ENCODE peak calls at places on chromosomes 4 and X, in ten cellular contexts. T, L, G, K, Z, H, S, C, F and B are unnamed samples.
A peak's percentile ranks its signal among the peaks of the same experiment; 100 is the strongest.

GRCh38 chr4:155042014-155042413 is 166.4 kb upstream of the NPY2R start:
- DNase-seq in T (no peak), L (no peak), G (no peak), K (no peak), Z (peak; percentile 8), H (no peak), S (no peak), C (no peak), F (no peak), B (no peak)

GRCh38 chr4:4880492-4880891 is 21.0 kb downstream of the MSX1 start:
- DNase-seq in T (no peak), L (no peak), G (no peak), K (no peak), Z (peak; percentile 22), H (no peak), S (no peak), C (no peak), F (no peak), B (no peak)

GRCh38 chrX:119870626-119871131 is 854 bp downstream of the RNF113A start:
- DNase-seq in T (no peak), L (no peak), G (no peak), K (no peak), Z (peak; percentile 22), H (no peak), S (no peak), C (no peak), F (no peak), B (no peak)

GRCh38 chr4:45215976-45216542 is 489.7 kb upstream of the GNPDA2 start:
- DNase-seq in T (no peak), L (no peak), G (no peak), K (no peak), Z (no peak), H (no peak), S (no peak), C (no peak), F (no peak), B (no peak)

GRCh38 chrX:1435241-1435900 is 17.3 kb downstream of the ASMTL start:
- DNase-seq in T (no peak), L (no peak), G (no peak), K (no peak), Z (no peak), H (no peak), S (no peak), C (peak; percentile 27), F (no peak), B (no peak)

GRCh38 chr4:112515278-112516075 is 503 bp downstream of the NEUROG2 start:
- DNase-seq in T (no peak), L (no peak), G (no peak), K (no peak), Z (peak; percentile 41), H (no peak), S (no peak), C (no peak), F (peak; percentile 79), B (no peak)

GRCh38 chr4:184732126-184732525 is 1.8 kb downstream of the CENPU start:
- DNase-seq in T (no peak), L (no peak), G (no peak), K (no peak), Z (no peak), H (no peak), S (no peak), C (no peak), F (no peak), B (no peak)

GRCh38 chr4:146488495-146489174 is 33.1 kb downstream of the SLC10A7 start:
- DNase-seq in T (no peak), L (no peak), G (no peak), K (no peak), Z (peak; percentile 73), H (no peak), S (no peak), C (no peak), F (no peak), B (no peak)

GRCh38 chr4:141099326-141099725 is 33.9 kb downstream of the RNF150 start:
- DNase-seq in T (no peak), L (peak; percentile 14), G (no peak), K (no peak), Z (peak; percentile 36), H (no peak), S (no peak), C (no peak), F (no peak), B (no peak)

GRCh38 chr4:142191901-142192300 is 555.5 kb downstream of the IL15 start:
- DNase-seq in T (no peak), L (peak; percentile 14), G (no peak), K (no peak), Z (no peak), H (no peak), S (no peak), C (no peak), F (no peak), B (no peak)

GRCh38 chr4:32789026-32789608 is 2068.9 kb downstream of the PCDH7 start:
- DNase-seq in T (peak; percentile 7), L (no peak), G (no peak), K (no peak), Z (peak; percentile 20), H (no peak), S (no peak), C (no peak), F (no peak), B (no peak)

GRCh38 chrX:70280573-70280972 is 1.4 kb upstream of the RAB41 start:
- DNase-seq in T (no peak), L (no peak), G (no peak), K (no peak), Z (no peak), H (no peak), S (no peak), C (no peak), F (no peak), B (no peak)

GRCh38 chr4:89737888-89738287 is 99.1 kb downstream of the SNCA start:
- DNase-seq in T (peak; percentile 33), L (peak; percentile 58), G (no peak), K (no peak), Z (no peak), H (no peak), S (no peak), C (no peak), F (no peak), B (no peak)

GRCh38 chrX:12895856-12896255 is 10.6 kb upstream of the TLR8 start:
- DNase-seq in T (no peak), L (no peak), G (no peak), K (no peak), Z (peak; percentile 4), H (no peak), S (no peak), C (no peak), F (no peak), B (no peak)

GRCh38 chrX:63754141-63754859 is 30.7 kb downstream of the ARHGEF9 start:
- DNase-seq in T (no peak), L (no peak), G (no peak), K (no peak), Z (peak; percentile 26), H (no peak), S (no peak), C (peak; percentile 44), F (no peak), B (no peak)

GRCh38 chrX:41522681-41523080 is 75.5 kb downstream of the NYX start:
- DNase-seq in T (no peak), L (no peak), G (no peak), K (no peak), Z (no peak), H (no peak), S (no peak), C (no peak), F (no peak), B (no peak)

GRCh38 chr4:8281519-8282133 is 12.1 kb downstream of the HTRA3 start:
- DNase-seq in T (no peak), L (peak; percentile 38), G (no peak), K (no peak), Z (peak; percentile 78), H (no peak), S (no peak), C (no peak), F (no peak), B (no peak)

GRCh38 chr4:1544861-1545275 is 138.6 kb upstream of the NKX1-1 start:
- DNase-seq in T (no peak), L (no peak), G (no peak), K (no peak), Z (no peak), H (no peak), S (no peak), C (no peak), F (no peak), B (no peak)

GRCh38 chr4:147969573-147969972 is 237.7 kb downstream of the ARHGAP10 start:
- DNase-seq in T (no peak), L (no peak), G (no peak), K (no peak), Z (no peak), H (no peak), S (no peak), C (no peak), F (no peak), B (no peak)

GRCh38 chrX:73977542-73978169 is 326.3 kb upstream of the ZCCHC13 start:
- DNase-seq in T (no peak), L (no peak), G (peak; percentile 1), K (no peak), Z (no peak), H (no peak), S (no peak), C (no peak), F (no peak), B (no peak)

GRCh38 chr4:181877329-181877848 is 365.8 kb upstream of the TENM3 start:
- DNase-seq in T (no peak), L (no peak), G (no peak), K (no peak), Z (peak; percentile 60), H (no peak), S (no peak), C (no peak), F (no peak), B (no peak)

GRCh38 chr4:7754565-7755262 is 184.9 kb downstream of the AFAP1 start:
- DNase-seq in T (no peak), L (no peak), G (no peak), K (no peak), Z (no peak), H (no peak), S (no peak), C (no peak), F (no peak), B (no peak)

GRCh38 chr4:3276961-3277360 is 15.9 kb upstream of the RGS12 start:
- DNase-seq in T (no peak), L (no peak), G (no peak), K (no peak), Z (peak; percentile 16), H (no peak), S (peak; percentile 53), C (peak; percentile 76), F (peak; percentile 23), B (no peak)

GRCh38 chrX:107726809-107727534 is 48.6 kb downstream of the TSC22D3 start:
- DNase-seq in T (no peak), L (no peak), G (no peak), K (no peak), Z (no peak), H (no peak), S (no peak), C (no peak), F (no peak), B (no peak)

GRCh38 chrX:41561045-41561444 is 113.9 kb downstream of the NYX start:
- DNase-seq in T (peak; percentile 51), L (peak; percentile 64), G (peak; percentile 52), K (no peak), Z (peak; percentile 92), H (no peak), S (no peak), C (no peak), F (no peak), B (no peak)

GRCh38 chr4:108118505-108118904 is 50.2 kb downstream of the LEF1 start:
- DNase-seq in T (no peak), L (no peak), G (no peak), K (no peak), Z (peak; percentile 3), H (no peak), S (no peak), C (no peak), F (no peak), B (no peak)

GRCh38 chrX:106670631-106671030 is 55.9 kb upstream of the RNF128 start:
- DNase-seq in T (no peak), L (peak; percentile 16), G (no peak), K (no peak), Z (peak; percentile 9), H (no peak), S (no peak), C (no peak), F (no peak), B (no peak)

GRCh38 chr4:77264826-77265225 is 107.8 kb downstream of the CCNG2 start:
- DNase-seq in T (no peak), L (no peak), G (no peak), K (no peak), Z (no peak), H (no peak), S (no peak), C (no peak), F (no peak), B (no peak)